ENCODE peak calls at places on chromosomes 1 and 21, in six cellular contexts. S is fibroblast of pulmonary artery; C is BE2C; E is AG04450; X is tibial artery; P is effector memory CD4-positive, alpha-beta T cell. O is an unnamed sample.

GRCh38 chr1:240399381-240399780 is 212.6 kb downstream of the GREM2 start:
- DNase-seq in S (peak; percentile 92), C (no peak), E (peak; percentile 60), X (no peak), P (no peak), O (no peak)

GRCh38 chr1:112359961-112360767 is 35.9 kb upstream of the CTTNBP2NL start:
- DNase-seq in S (peak; percentile 95), C (no peak), E (peak; percentile 69), X (peak; percentile 87), P (no peak), O (peak; percentile 80)

GRCh38 chr1:81543764-81544163 is 257.0 kb upstream of the ADGRL2 start:
- DNase-seq in S (no peak), C (no peak), E (no peak), X (no peak), P (no peak), O (no peak)

GRCh38 chr21:36385233-36385908 is at the start of gene CHAF1B:
- DNase-seq in S (peak; percentile 72), C (peak; percentile 92), E (peak; percentile 15), X (peak; percentile 82), P (peak; percentile 76), O (peak; percentile 88)

GRCh38 chr1:23177438-23178380 is 9.1 kb upstream of the LUZP1 start:
- DNase-seq in S (peak; percentile 92), C (peak; percentile 81), E (no peak), X (peak; percentile 84), P (peak; percentile 32), O (peak; percentile 81)

GRCh38 chr1:48777219-48777895 is 666 bp upstream of the BEND5 start:
- DNase-seq in S (no peak), C (peak; percentile 8), E (no peak), X (no peak), P (no peak), O (no peak)

GRCh38 chr1:164380893-164381292 is 178.1 kb upstream of the PBX1 start:
- DNase-seq in S (no peak), C (no peak), E (no peak), X (no peak), P (no peak), O (no peak)

GRCh38 chr1:204692320-204692851 is 6.8 kb upstream of the LRRN2 start:
- DNase-seq in S (no peak), C (no peak), E (no peak), X (no peak), P (no peak), O (no peak)

GRCh38 chr1:30661311-30661710 is 62.1 kb downstream of the MATN1 start:
- DNase-seq in S (no peak), C (no peak), E (no peak), X (no peak), P (no peak), O (no peak)

GRCh38 chr21:34639882-34640788 is 25.2 kb upstream of the RCAN1 start:
- DNase-seq in S (no peak), C (no peak), E (no peak), X (no peak), P (no peak), O (no peak)

GRCh38 chr1:26913754-26914619 is at the start of gene NR0B2:
- DNase-seq in S (no peak), C (peak; percentile 57), E (no peak), X (no peak), P (no peak), O (peak; percentile 91)

GRCh38 chr1:62452951-62453350 is 16.1 kb downstream of the USP1 start:
- DNase-seq in S (no peak), C (no peak), E (no peak), X (no peak), P (no peak), O (no peak)

GRCh38 chr1:171702598-171702997 is 39.3 kb downstream of the VAMP4 start:
- DNase-seq in S (no peak), C (no peak), E (no peak), X (no peak), P (no peak), O (no peak)

GRCh38 chr1:87279966-87280535 is 48.6 kb upstream of the LMO4 start:
- DNase-seq in S (peak; percentile 13), C (no peak), E (no peak), X (no peak), P (no peak), O (no peak)

GRCh38 chr1:56852478-56852877 is 2.1 kb upstream of the C8A start:
- DNase-seq in S (no peak), C (no peak), E (no peak), X (no peak), P (no peak), O (no peak)

GRCh38 chr1:1168156-1168450 is 5.6 kb upstream of the TTLL10 start:
- DNase-seq in S (no peak), C (peak; percentile 9), E (no peak), X (no peak), P (no peak), O (peak; percentile 8)

GRCh38 chr1:232302376-232303049 is 327.4 kb downstream of the SIPA1L2 start:
- DNase-seq in S (no peak), C (no peak), E (no peak), X (no peak), P (no peak), O (no peak)

GRCh38 chr1:90779573-90779972 is 62.5 kb upstream of the BARHL2 start:
- DNase-seq in S (no peak), C (no peak), E (no peak), X (no peak), P (no peak), O (no peak)

GRCh38 chr1:59389847-59390246 is 93.0 kb downstream of the FGGY start:
- DNase-seq in S (no peak), C (no peak), E (no peak), X (no peak), P (no peak), O (no peak)

DNA sequence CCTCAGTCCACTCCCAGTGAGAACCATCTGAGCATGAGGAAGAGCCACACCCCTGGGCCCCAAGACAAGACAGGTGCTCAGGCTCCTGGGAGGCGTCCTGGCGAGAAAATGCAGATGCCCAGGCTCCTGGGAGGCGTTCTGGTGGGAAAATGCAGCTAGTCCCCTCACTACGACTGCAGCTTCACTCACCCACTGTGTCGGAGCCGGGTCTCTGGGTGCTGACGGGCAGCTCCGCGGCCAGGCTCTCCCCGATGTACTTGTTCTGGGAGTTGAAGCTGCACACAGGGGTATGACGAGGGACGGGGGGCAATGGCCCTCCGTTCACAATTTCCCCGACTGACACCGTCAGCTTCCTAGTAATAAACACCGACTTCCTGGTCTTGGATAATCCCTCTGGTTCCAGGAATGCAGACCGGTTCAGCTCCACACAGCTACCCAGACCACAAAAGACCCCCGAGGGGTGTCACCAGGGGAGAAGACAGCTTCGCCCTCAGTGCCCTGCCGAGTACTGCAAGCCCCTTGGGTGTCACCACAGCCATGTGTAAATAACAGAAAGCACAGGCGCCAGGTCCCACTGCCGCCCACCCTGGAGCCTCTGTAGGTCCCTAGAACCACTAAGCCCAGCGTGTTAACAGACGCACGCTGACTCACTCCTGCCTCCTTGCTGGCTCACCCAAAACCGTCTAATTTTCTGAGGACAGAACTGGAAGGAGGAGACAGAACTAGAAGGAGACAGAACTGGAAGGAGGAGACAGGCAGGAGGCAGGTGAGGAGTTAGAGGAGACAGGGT is 19.5 kb downstream of the MCM3AP start:
- DNase-seq in S (no peak), C (no peak), E (no peak), X (no peak), P (no peak), O (no peak)
- H3K4me3 ChIP-seq in S (no peak overlapping the region), C (no peak overlapping the region), E (no peak overlapping the region), X (no peak overlapping the region), P (no peak overlapping the region), O (no peak overlapping the region)

GRCh38 chr1:226868726-226869125 is 1.7 kb upstream of the PSEN2 start:
- DNase-seq in S (no peak), C (no peak), E (no peak), X (no peak), P (no peak), O (no peak)

GRCh38 chr1:226870323-226871046 is at the start of gene PSEN2:
- DNase-seq in S (peak; percentile 43), C (peak; percentile 73), E (no peak), X (peak; percentile 82), P (peak; percentile 43), O (peak; percentile 85)

GRCh38 chr1:226871636-226872327 is 1.4 kb downstream of the PSEN2 start:
- DNase-seq in S (no peak), C (no peak), E (no peak), X (no peak), P (no peak), O (no peak)

GRCh38 chr1:226871047-226871365 is 590 bp downstream of the PSEN2 start:
- DNase-seq in S (no peak), C (no peak), E (no peak), X (no peak), P (no peak), O (no peak)

GRCh38 chr1:226870026-226870322 is 442 bp upstream of the PSEN2 start:
- DNase-seq in S (no peak), C (no peak), E (no peak), X (no peak), P (no peak), O (no peak)
- H3K4me3 ChIP-seq in S (peak overlapping the region; percentile 64), C (peak overlapping the region; percentile 62), E (peak overlapping the region; percentile 63), X (peak overlapping the region; percentile 96), P (peak overlapping the region; percentile 74), O (no peak overlapping the region)

GRCh38 chr1:36821386-36821785 is 212.9 kb downstream of the GRIK3 start:
- DNase-seq in S (no peak), C (no peak), E (no peak), X (no peak), P (no peak), O (no peak)
- H3K4me3 ChIP-seq in S (no peak overlapping the region), C (no peak overlapping the region), E (no peak overlapping the region), X (no peak overlapping the region), P (no peak overlapping the region), O (no peak overlapping the region)

GRCh38 chr1:113949007-113949406 is 19.9 kb downstream of the HIPK1 start:
- DNase-seq in S (no peak), C (no peak), E (no peak), X (peak; percentile 71), P (no peak), O (no peak)

GRCh38 chr1:113946112-113946511 is 17.0 kb downstream of the HIPK1 start:
- DNase-seq in S (no peak), C (no peak), E (no peak), X (no peak), P (no peak), O (no peak)

GRCh38 chr1:113947388-113948107 is 18.4 kb downstream of the HIPK1 start:
- DNase-seq in S (no peak), C (no peak), E (no peak), X (no peak), P (no peak), O (no peak)

GRCh38 chr1:113945329-113945728 is 16.2 kb downstream of the HIPK1 start:
- DNase-seq in S (no peak), C (no peak), E (no peak), X (no peak), P (no peak), O (no peak)

DNA sequence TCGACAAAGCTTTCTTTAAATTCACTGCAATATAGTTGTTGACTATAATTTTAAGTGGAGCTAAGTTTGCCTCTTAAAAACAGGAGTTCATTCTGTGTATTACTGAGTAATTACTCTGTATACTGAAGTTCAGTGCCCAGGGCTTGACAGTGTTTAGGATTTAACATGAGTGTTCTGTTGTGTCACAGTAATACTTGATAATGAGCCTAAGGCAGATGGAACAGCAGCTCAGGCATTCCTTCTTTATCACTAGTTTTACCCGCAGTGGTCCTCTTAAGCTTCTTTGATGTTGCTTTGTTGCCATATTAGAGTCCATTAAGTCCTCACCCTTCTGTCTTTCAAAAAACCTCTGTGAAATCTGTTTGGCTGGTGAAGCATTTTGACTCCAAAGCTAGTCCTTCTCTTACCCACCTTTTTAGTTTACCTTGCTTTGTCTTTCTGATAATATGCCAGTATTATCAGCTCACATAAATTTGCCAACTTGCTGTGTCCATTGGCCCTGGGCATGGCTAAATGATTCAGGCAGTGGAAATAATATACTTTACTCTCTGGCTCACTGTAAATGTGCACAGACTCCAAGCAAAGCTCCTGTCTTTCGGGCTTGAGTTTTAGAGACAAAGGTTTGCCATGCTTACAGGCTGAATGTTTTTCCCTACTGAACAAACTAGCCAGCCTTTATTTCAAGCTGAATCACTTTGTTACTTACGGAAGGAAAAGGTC is 17.7 kb downstream of the HIPK1 start:
- DNase-seq in S (no peak), C (no peak), E (no peak), X (no peak), P (no peak), O (no peak)
- H3K4me3 ChIP-seq in S (no peak overlapping the region), C (no peak overlapping the region), E (no peak overlapping the region), X (no peak overlapping the region), P (peak overlapping the region; percentile 29), O (no peak overlapping the region)

O was measured in mucosa of descending colon.